ENCODE peak calls at places on chromosomes 5 and 9, in six cellular contexts. T, L, N, G, E and J are unnamed samples.
A peak's percentile ranks its signal among the peaks of the same experiment; 100 is the strongest.

GRCh38 chr5:174533771-174534221 is 190.6 kb upstream of the MSX2 start:
- DNase-seq in T (no peak), L (peak; percentile 12), N (peak; percentile 80), G (peak; percentile 91), E (no peak), J (peak; percentile 9)

GRCh38 chr9:13113751-13114150 is 165.7 kb downstream of the MPDZ start:
- DNase-seq in T (no peak), L (no peak), N (no peak), G (no peak), E (no peak), J (no peak)

GRCh38 chr9:33877727-33878489 is 60.9 kb downstream of the UBE2R2 start:
- DNase-seq in T (no peak), L (peak; percentile 45), N (no peak), G (no peak), E (no peak), J (no peak)

GRCh38 chr5:16593013-16593412 is 23.8 kb downstream of the RETREG1 start:
- DNase-seq in T (no peak), L (peak; percentile 91), N (no peak), G (peak; percentile 61), E (no peak), J (no peak)

GRCh38 chr9:131582466-131583341 is 37.4 kb downstream of the PRRT1B start:
- DNase-seq in T (no peak), L (no peak), N (no peak), G (no peak), E (no peak), J (no peak)

GRCh38 chr9:81132318-81132717 is 557.0 kb downstream of the TLE1 start:
- DNase-seq in T (no peak), L (peak; percentile 64), N (no peak), G (peak; percentile 72), E (no peak), J (no peak)

GRCh38 chr5:112174959-112175594 is 244.0 kb downstream of the EPB41L4A start:
- DNase-seq in T (no peak), L (peak; percentile 60), N (peak; percentile 16), G (peak; percentile 68), E (peak; percentile 13), J (peak; percentile 61)

GRCh38 chr5:3656803-3657202 is 61.2 kb downstream of the IRX1 start:
- DNase-seq in T (no peak), L (no peak), N (no peak), G (no peak), E (no peak), J (no peak)

GRCh38 chr9:25542319-25542718 is 135.9 kb downstream of the TUSC1 start:
- DNase-seq in T (no peak), L (no peak), N (no peak), G (no peak), E (no peak), J (no peak)

GRCh38 chr5:109053995-109054417 is 306.3 kb downstream of the FER start:
- DNase-seq in T (no peak), L (no peak), N (no peak), G (no peak), E (no peak), J (no peak)

GRCh38 chr5:108421713-108422112 is 39.8 kb upstream of the FBXL17 start:
- DNase-seq in T (no peak), L (peak; percentile 29), N (no peak), G (no peak), E (no peak), J (no peak)

GRCh38 chr9:16735000-16735399 is 135.5 kb downstream of the BNC2 start:
- DNase-seq in T (no peak), L (no peak), N (no peak), G (no peak), E (no peak), J (no peak)

GRCh38 chr9:123049589-123050222 is 16.2 kb downstream of the GPR21 start:
- DNase-seq in T (no peak), L (peak; percentile 73), N (no peak), G (no peak), E (no peak), J (no peak)

GRCh38 chr9:71766663-71767062 is 1.6 kb downstream of the CEMIP2 start:
- DNase-seq in T (no peak), L (no peak), N (no peak), G (peak; percentile 82), E (no peak), J (no peak)

GRCh38 chr9:107793541-107793940 is 304.0 kb upstream of the KLF4 start:
- DNase-seq in T (no peak), L (no peak), N (no peak), G (no peak), E (no peak), J (no peak)

GRCh38 chr9:131080589-131080988 is 15.7 kb upstream of the AIF1L start:
- DNase-seq in T (no peak), L (no peak), N (no peak), G (peak; percentile 56), E (no peak), J (no peak)

GRCh38 chr5:140251527-140251973 is 51.4 kb downstream of the PFDN1 start:
- DNase-seq in T (peak; percentile 34), L (peak; percentile 99), N (peak; percentile 83), G (peak; percentile 98), E (peak; percentile 49), J (peak; percentile 80)

GRCh38 chr9:109403766-109404320 is 83.0 kb upstream of the EPB41L4B start:
- DNase-seq in T (no peak), L (no peak), N (no peak), G (no peak), E (no peak), J (no peak)

GRCh38 chr5:159727167-159727566 is 189.1 kb upstream of the ADRA1B start:
- DNase-seq in T (no peak), L (no peak), N (no peak), G (no peak), E (no peak), J (no peak)

GRCh38 chr9:121383715-121384114 is 13.7 kb upstream of the STOM start:
- DNase-seq in T (no peak), L (no peak), N (no peak), G (no peak), E (no peak), J (peak; percentile 32)

GRCh38 chr5:133421394-133421793 is 190.9 kb downstream of the FSTL4 start:
- DNase-seq in T (no peak), L (peak; percentile 22), N (no peak), G (peak; percentile 15), E (no peak), J (peak; percentile 12)

GRCh38 chr9:90726215-90726614 is 75.4 kb upstream of the SYK start:
- DNase-seq in T (no peak), L (no peak), N (no peak), G (no peak), E (no peak), J (no peak)

GRCh38 chr5:60852940-60853339 is 8.9 kb upstream of the ELOVL7 start:
- DNase-seq in T (no peak), L (no peak), N (no peak), G (no peak), E (no peak), J (no peak)

GRCh38 chr9:72588336-72588735 is 66.9 kb downstream of the TMC1 start:
- DNase-seq in T (no peak), L (peak; percentile 70), N (no peak), G (no peak), E (no peak), J (no peak)

GRCh38 chr5:14284366-14285148 is 141.4 kb downstream of the TRIO start:
- DNase-seq in T (no peak), L (no peak), N (no peak), G (no peak), E (no peak), J (no peak)

GRCh38 chr5:34487956-34488355 is 168.2 kb upstream of the RAI14 start:
- DNase-seq in T (no peak), L (no peak), N (no peak), G (no peak), E (no peak), J (no peak)

GRCh38 chr5:159883522-159883950 is 32.7 kb upstream of the ADRA1B start:
- DNase-seq in T (no peak), L (no peak), N (no peak), G (peak; percentile 83), E (no peak), J (no peak)

GRCh38 chr9:88706193-88707112 is 171.5 kb downstream of the NXNL2 start:
- DNase-seq in T (no peak), L (no peak), N (no peak), G (peak; percentile 96), E (no peak), J (no peak)

GRCh38 chr5:177195307-177195952 is 61.9 kb downstream of the NSD1 start:
- DNase-seq in T (no peak), L (peak; percentile 66), N (no peak), G (no peak), E (no peak), J (no peak)